ENCODE peak calls at places on chromosomes 5 and 9, in five cellular contexts. R is GM20000, M is posterior vena cava, B is LoVo, W is GM12891. H is an unnamed sample.

GRCh38 chr9:83992901-83993300 is 12.3 kb downstream of the RMI1 start:
- DNase-seq in R (no peak), M (no peak), B (no peak), W (no peak), H (no peak)

GRCh38 chr5:80990527-80990926 is 30.4 kb downstream of the RASGRF2 start:
- DNase-seq in R (no peak), M (no peak), B (peak), W (no peak), H (no peak)

GRCh38 chr5:154058055-154059038 is 19.6 kb downstream of the MFAP3 start:
- DNase-seq in R (peak), M (no peak), B (peak), W (no peak), H (peak)

GRCh38 chr5:150618188-150618587 is 22.3 kb upstream of the SYNPO start:
- DNase-seq in R (no peak), M (no peak), B (no peak), W (no peak), H (no peak)

GRCh38 chr9:133420392-133420827 is 1.8 kb upstream of the ADAMTS13 start:
- DNase-seq in R (peak), M (no peak), B (no peak), W (no peak), H (no peak)

GRCh38 chr9:100669968-100670367 is 92.1 kb downstream of the CAVIN4 start:
- DNase-seq in R (no peak), M (no peak), B (no peak), W (no peak), H (no peak)

GRCh38 chr9:137759649-137760321 is 117.8 kb upstream of the CACNA1B start:
- DNase-seq in R (no peak), M (no peak), B (no peak), W (no peak), H (no peak)

GRCh38 chr5:1449081-1449630 is 3.9 kb upstream of the SLC6A3 start:
- DNase-seq in R (no peak), M (peak), B (no peak), W (no peak), H (no peak)

GRCh38 chr9:90365646-90366045 is 277.0 kb downstream of the DIRAS2 start:
- DNase-seq in R (no peak), M (no peak), B (no peak), W (no peak), H (no peak)

GRCh38 chr9:125650271-125650737 is 56.7 kb downstream of the MAPKAP1 start:
- DNase-seq in R (peak), M (no peak), B (no peak), W (peak), H (no peak)

GRCh38 chr5:67047180-67047579 is 149.4 kb downstream of the CD180 start:
- DNase-seq in R (no peak), M (no peak), B (no peak), W (no peak), H (no peak)

GRCh38 chr5:143227301-143227700 is 176.2 kb downstream of the NR3C1 start:
- DNase-seq in R (no peak), M (no peak), B (no peak), W (no peak), H (no peak)

GRCh38 chr5:111680737-111681413 is 76.1 kb downstream of the NREP start:
- DNase-seq in R (no peak), M (no peak), B (peak), W (no peak), H (peak)

GRCh38 chr5:16540421-16540820 is 74.8 kb upstream of the ZNF622 start:
- DNase-seq in R (no peak), M (no peak), B (no peak), W (no peak), H (no peak)

GRCh38 chr5:56696900-56697299 is 118.4 kb upstream of the MAP3K1 start:
- DNase-seq in R (no peak), M (no peak), B (no peak), W (no peak), H (no peak)

GRCh38 chr9:124782661-124783574 is 6.0 kb downstream of the OLFML2A start:
- DNase-seq in R (peak), M (peak), B (no peak), W (no peak), H (no peak)

GRCh38 chr5:150511641-150512367 is 3.9 kb downstream of the NDST1 start:
- DNase-seq in R (no peak), M (peak), B (peak), W (no peak), H (peak)

GRCh38 chr9:14358523-14358922 is 44.6 kb upstream of the NFIB start:
- DNase-seq in R (no peak), M (no peak), B (no peak), W (no peak), H (no peak)

GRCh38 chr5:41763537-41763936 is 106.7 kb downstream of the OXCT1 start:
- DNase-seq in R (no peak), M (no peak), B (no peak), W (no peak), H (no peak)

GRCh38 chr5:142253938-142254895 is 70.6 kb downstream of the SPRY4 start:
- DNase-seq in R (no peak), M (no peak), B (no peak), W (no peak), H (no peak)

GRCh38 chr9:137298983-137299521 is 3.0 kb downstream of the NRARP start:
- DNase-seq in R (no peak), M (no peak), B (no peak), W (no peak), H (no peak)

GRCh38 chr9:97935291-97935690 is 2.7 kb downstream of the HEMGN start:
- DNase-seq in R (no peak), M (no peak), B (no peak), W (no peak), H (no peak)

GRCh38 chr9:98536542-98537173 is 172.1 kb downstream of the GABBR2 start:
- DNase-seq in R (peak), M (no peak), B (no peak), W (peak), H (peak)

GRCh38 chr9:38700695-38701094 is 19.2 kb downstream of the FAM240B start:
- DNase-seq in R (no peak), M (no peak), B (peak), W (no peak), H (no peak)

GRCh38 chr5:150640311-150641005 is at the start of gene SYNPO:
- DNase-seq in R (no peak), M (peak), B (no peak), W (no peak), H (peak)

GRCh38 chr9:129140397-129141065 is 29.3 kb downstream of the PTPA start:
- DNase-seq in R (no peak), M (no peak), B (peak), W (no peak), H (peak)

GRCh38 chr9:134136117-134136996 is 475 bp downstream of the WDR5 start:
- DNase-seq in R (peak), M (peak), B (no peak), W (no peak), H (peak)

GRCh38 chr5:41650131-41650530 is 139.7 kb upstream of the PLCXD3 start:
- DNase-seq in R (no peak), M (no peak), B (no peak), W (no peak), H (no peak)